ENCODE peak calls at places on chromosomes 5 and 9, in four cellular contexts. One of them, this sample, is unnamed.

GRCh38 chr5:146048994-146049703 is 56.2 kb downstream of the PLAC8L1 start:
- DNase-seq in A172: peak
- DNase-seq in stomach: peak
- DNase-seq in stimulated activated CD4-positive, alpha-beta T cell treated with anti-CD3 and anti-CD28 coated beads, TNF-alpha, amount 100 ng/mL, for 24 hours: no peak
- DNase-seq in this sample: peak

GRCh38 chr9:3200331-3200774 is 325.4 kb downstream of the RFX3 start:
- DNase-seq in stimulated activated CD4-positive, alpha-beta T cell treated with anti-CD3 and anti-CD28 coated beads, TNF-alpha, amount 100 ng/mL, for 24 hours: no peak
- DNase-seq in stomach: no peak
- DNase-seq in A172: peak
- DNase-seq in this sample: no peak

GRCh38 chr5:50653946-50654345 is 12.5 kb upstream of the PARP8 start:
- DNase-seq in stomach: no peak
- DNase-seq in A172: no peak
- DNase-seq in stimulated activated CD4-positive, alpha-beta T cell treated with anti-CD3 and anti-CD28 coated beads, TNF-alpha, amount 100 ng/mL, for 24 hours: no peak
- DNase-seq in this sample: no peak

GRCh38 chr9:93680445-93681315 is 104.3 kb downstream of the PHF2 start:
- DNase-seq in A172: no peak
- DNase-seq in stomach: peak
- DNase-seq in stimulated activated CD4-positive, alpha-beta T cell treated with anti-CD3 and anti-CD28 coated beads, TNF-alpha, amount 100 ng/mL, for 24 hours: no peak
- DNase-seq in this sample: no peak

GRCh38 chr9:123365881-123366528 is 10.0 kb downstream of the CRB2 start:
- DNase-seq in stomach: no peak
- DNase-seq in stimulated activated CD4-positive, alpha-beta T cell treated with anti-CD3 and anti-CD28 coated beads, TNF-alpha, amount 100 ng/mL, for 24 hours: no peak
- DNase-seq in A172: no peak
- DNase-seq in this sample: no peak

GRCh38 chr9:133609311-133610098 is at the start of gene FAM163B:
- DNase-seq in stomach: no peak
- DNase-seq in A172: no peak
- DNase-seq in stimulated activated CD4-positive, alpha-beta T cell treated with anti-CD3 and anti-CD28 coated beads, TNF-alpha, amount 100 ng/mL, for 24 hours: no peak
- DNase-seq in this sample: no peak

GRCh38 chr5:142696379-142696778 is 10.5 kb upstream of the FGF1 start:
- DNase-seq in stomach: no peak
- DNase-seq in stimulated activated CD4-positive, alpha-beta T cell treated with anti-CD3 and anti-CD28 coated beads, TNF-alpha, amount 100 ng/mL, for 24 hours: no peak
- DNase-seq in A172: no peak
- DNase-seq in this sample: no peak

GRCh38 chr9:38043931-38044623 is 24.9 kb downstream of the SHB start:
- DNase-seq in A172: no peak
- DNase-seq in stimulated activated CD4-positive, alpha-beta T cell treated with anti-CD3 and anti-CD28 coated beads, TNF-alpha, amount 100 ng/mL, for 24 hours: no peak
- DNase-seq in stomach: peak
- DNase-seq in this sample: no peak

GRCh38 chr5:159010611-159011497 is 88.9 kb downstream of the EBF1 start:
- DNase-seq in stomach: no peak
- DNase-seq in A172: no peak
- DNase-seq in stimulated activated CD4-positive, alpha-beta T cell treated with anti-CD3 and anti-CD28 coated beads, TNF-alpha, amount 100 ng/mL, for 24 hours: no peak
- DNase-seq in this sample: no peak

GRCh38 chr5:158820891-158821290 is 278.8 kb downstream of the EBF1 start:
- DNase-seq in stomach: no peak
- DNase-seq in stimulated activated CD4-positive, alpha-beta T cell treated with anti-CD3 and anti-CD28 coated beads, TNF-alpha, amount 100 ng/mL, for 24 hours: no peak
- DNase-seq in A172: no peak
- DNase-seq in this sample: no peak

GRCh38 chr5:10265245-10266109 is 15.4 kb downstream of the CCT5 start:
- DNase-seq in stimulated activated CD4-positive, alpha-beta T cell treated with anti-CD3 and anti-CD28 coated beads, TNF-alpha, amount 100 ng/mL, for 24 hours: no peak
- DNase-seq in stomach: no peak
- DNase-seq in A172: no peak
- DNase-seq in this sample: no peak

GRCh38 chr9:121369595-121370265 is at the start of gene STOM:
- DNase-seq in stimulated activated CD4-positive, alpha-beta T cell treated with anti-CD3 and anti-CD28 coated beads, TNF-alpha, amount 100 ng/mL, for 24 hours: no peak
- DNase-seq in stomach: peak
- DNase-seq in A172: peak
- DNase-seq in this sample: peak

GRCh38 chr5:120848883-120849282 is 384.8 kb downstream of the PRR16 start:
- DNase-seq in stimulated activated CD4-positive, alpha-beta T cell treated with anti-CD3 and anti-CD28 coated beads, TNF-alpha, amount 100 ng/mL, for 24 hours: no peak
- DNase-seq in A172: no peak
- DNase-seq in stomach: no peak
- DNase-seq in this sample: no peak

GRCh38 chr9:5459289-5459829 is 9.0 kb downstream of the CD274 start:
- DNase-seq in stomach: peak
- DNase-seq in stimulated activated CD4-positive, alpha-beta T cell treated with anti-CD3 and anti-CD28 coated beads, TNF-alpha, amount 100 ng/mL, for 24 hours: no peak
- DNase-seq in A172: no peak
- DNase-seq in this sample: no peak

GRCh38 chr9:78325343-78325742 is 28.4 kb downstream of the PSAT1 start:
- DNase-seq in stimulated activated CD4-positive, alpha-beta T cell treated with anti-CD3 and anti-CD28 coated beads, TNF-alpha, amount 100 ng/mL, for 24 hours: no peak
- DNase-seq in stomach: no peak
- DNase-seq in A172: peak
- DNase-seq in this sample: no peak

GRCh38 chr5:172715421-172715780 is 55.6 kb downstream of the DUSP1 start:
- DNase-seq in stomach: no peak
- DNase-seq in stimulated activated CD4-positive, alpha-beta T cell treated with anti-CD3 and anti-CD28 coated beads, TNF-alpha, amount 100 ng/mL, for 24 hours: no peak
- DNase-seq in A172: no peak
- DNase-seq in this sample: no peak

GRCh38 chr9:127913682-127914081 is 3.2 kb downstream of the ST6GALNAC4 start:
- DNase-seq in stomach: no peak
- DNase-seq in A172: no peak
- DNase-seq in stimulated activated CD4-positive, alpha-beta T cell treated with anti-CD3 and anti-CD28 coated beads, TNF-alpha, amount 100 ng/mL, for 24 hours: no peak
- DNase-seq in this sample: no peak

GRCh38 chr5:147669113-147669869 is 113.2 kb downstream of the JAKMIP2 start:
- DNase-seq in A172: no peak
- DNase-seq in stimulated activated CD4-positive, alpha-beta T cell treated with anti-CD3 and anti-CD28 coated beads, TNF-alpha, amount 100 ng/mL, for 24 hours: no peak
- DNase-seq in stomach: no peak
- DNase-seq in this sample: no peak

GRCh38 chr9:4306066-4306787 is 6.4 kb upstream of the GLIS3 start:
- DNase-seq in stomach: no peak
- DNase-seq in stimulated activated CD4-positive, alpha-beta T cell treated with anti-CD3 and anti-CD28 coated beads, TNF-alpha, amount 100 ng/mL, for 24 hours: peak
- DNase-seq in A172: no peak
- DNase-seq in this sample: no peak

GRCh38 chr5:157167219-157167621 is 1.2 kb upstream of the GARIN3 start:
- DNase-seq in stimulated activated CD4-positive, alpha-beta T cell treated with anti-CD3 and anti-CD28 coated beads, TNF-alpha, amount 100 ng/mL, for 24 hours: no peak
- DNase-seq in stomach: no peak
- DNase-seq in A172: peak
- DNase-seq in this sample: no peak

GRCh38 chr5:13994606-13995336 is 50.3 kb upstream of the DNAH5 start:
- DNase-seq in A172: no peak
- DNase-seq in stomach: no peak
- DNase-seq in stimulated activated CD4-positive, alpha-beta T cell treated with anti-CD3 and anti-CD28 coated beads, TNF-alpha, amount 100 ng/mL, for 24 hours: no peak
- DNase-seq in this sample: no peak

GRCh38 chr5:131112424-131112823 is 52.6 kb downstream of the HINT1 start:
- DNase-seq in A172: no peak
- DNase-seq in stomach: no peak
- DNase-seq in stimulated activated CD4-positive, alpha-beta T cell treated with anti-CD3 and anti-CD28 coated beads, TNF-alpha, amount 100 ng/mL, for 24 hours: no peak
- DNase-seq in this sample: no peak

This sample was measured in H54.